ENCODE peak calls at places on chromosomes 12 and 14, in seven cellular contexts. F is transverse colon, W is left lung, T is pancreas, M is Panc1, R is GM23338, Q is hepatocyte. G is an unnamed sample.

GRCh38 chr14:30621354-30621953 is 665 bp upstream of the SCFD1 start:
- DNase-seq in W (no peak), M (no peak), T (no peak), R (peak; percentile 56), Q (peak; percentile 10), F (peak; percentile 34), G (no peak)

GRCh38 chr12:27462151-27462694 is 15.7 kb downstream of the SMCO2 start:
- DNase-seq in F (no peak), T (no peak), Q (no peak), R (no peak), W (no peak), M (no peak), G (no peak)

GRCh38 chr14:61545716-61546455 is 149.4 kb upstream of the HIF1A start:
- DNase-seq in R (no peak), Q (no peak), M (no peak), T (no peak), F (no peak), W (no peak), G (no peak)

GRCh38 chr14:94768521-94769412 is 1.1 kb downstream of the GSC start:
- DNase-seq in T (peak; percentile 65), R (peak; percentile 72), M (no peak), F (no peak), Q (no peak), W (no peak), G (no peak)

GRCh38 chr12:19031032-19031431 is 98.5 kb upstream of the PLEKHA5 start:
- DNase-seq in W (no peak), M (peak; percentile 4), F (no peak), Q (peak; percentile 22), T (no peak), R (no peak), G (no peak)

GRCh38 chr14:89443002-89443660 is 26.1 kb upstream of the FOXN3 start:
- DNase-seq in T (no peak), W (no peak), M (no peak), F (no peak), Q (no peak), R (no peak), G (no peak)

GRCh38 chr12:99711246-99711645 is 63.7 kb downstream of the GARIN6 start:
- DNase-seq in T (no peak), W (no peak), F (no peak), R (no peak), M (no peak), Q (no peak), G (no peak)

GRCh38 chr12:7217475-7218069 is 28.1 kb downstream of the PEX5 start:
- DNase-seq in M (no peak), R (no peak), Q (no peak), F (no peak), W (no peak), T (no peak), G (no peak)

GRCh38 chr14:55313480-55313879 is 42.3 kb downstream of the FBXO34 start:
- DNase-seq in T (no peak), M (no peak), F (no peak), R (no peak), W (no peak), Q (no peak), G (no peak)

GRCh38 chr12:46933947-46934346 is 108.2 kb upstream of the SLC38A4 start:
- DNase-seq in T (no peak), M (peak; percentile 56), R (peak; percentile 59), W (no peak), Q (peak; percentile 39), F (no peak), G (no peak)

GRCh38 chr14:23160924-23161522 is 22.4 kb downstream of the SLC7A8 start:
- DNase-seq in M (no peak), R (peak; percentile 82), T (no peak), F (peak; percentile 44), Q (peak; percentile 84), W (peak; percentile 83), G (no peak)

GRCh38 chr12:22409071-22409951 is 74.8 kb upstream of the ST8SIA1 start:
- DNase-seq in Q (peak; percentile 6), R (no peak), F (no peak), T (no peak), W (no peak), M (no peak), G (no peak)

GRCh38 chr12:7092229-7092985 is at the start of gene C1R:
- DNase-seq in W (peak; percentile 77), M (peak; percentile 24), F (peak; percentile 79), T (no peak), R (peak; percentile 84), Q (peak; percentile 84), G (peak; percentile 71)

GRCh38 chr12:62625238-62625637 is 158.6 kb downstream of the MON2 start:
- DNase-seq in T (no peak), F (no peak), R (no peak), Q (peak; percentile 50), W (no peak), M (no peak), G (no peak)

GRCh38 chr12:45290218-45290609 is 74.3 kb downstream of the ANO6 start:
- DNase-seq in W (no peak), T (no peak), F (no peak), R (no peak), M (no peak), Q (no peak), G (no peak)

GRCh38 chr14:60807971-60808370 is 73.4 kb downstream of the MNAT1 start:
- DNase-seq in F (no peak), R (no peak), M (no peak), Q (no peak), T (no peak), W (no peak), G (no peak)

GRCh38 chr12:112855375-112855774 is 51.4 kb upstream of the OAS1 start:
- DNase-seq in R (peak; percentile 80), T (no peak), W (no peak), M (no peak), F (no peak), Q (no peak), G (no peak)

GRCh38 chr12:104342635-104343249 is 39.2 kb downstream of the EID3 start:
- DNase-seq in W (no peak), T (no peak), M (no peak), Q (no peak), R (no peak), F (no peak), G (no peak)

GRCh38 chr14:101458536-101459391 is 102.5 kb upstream of the DIO3 start:
- DNase-seq in M (no peak), Q (peak; percentile 52), R (peak; percentile 65), W (peak; percentile 17), T (peak; percentile 70), F (no peak), G (no peak)

GRCh38 chr12:77213316-77213715 is 147.9 kb upstream of the E2F7 start:
- DNase-seq in T (no peak), Q (peak; percentile 25), F (peak; percentile 63), W (no peak), R (no peak), M (no peak), G (no peak)

GRCh38 chr12:85275359-85275758 is 4.7 kb upstream of the ALX1 start:
- DNase-seq in Q (peak; percentile 16), M (no peak), R (peak; percentile 18), F (no peak), T (no peak), W (no peak), G (no peak)

GRCh38 chr14:64960762-64961276 is 11.3 kb downstream of the RAB15 start:
- DNase-seq in W (no peak), M (no peak), R (peak; percentile 89), F (no peak), T (no peak), Q (no peak), G (no peak)

GRCh38 chr12:52207106-52207505 is 15.3 kb upstream of the KRT80 start:
- DNase-seq in T (peak; percentile 49), W (no peak), R (no peak), Q (no peak), M (no peak), F (no peak), G (no peak)

GRCh38 chr14:95993768-95994592 is 45.2 kb upstream of the C14orf132 start:
- DNase-seq in T (peak; percentile 19), Q (peak; percentile 78), W (no peak), R (peak; percentile 92), M (peak; percentile 12), F (no peak), G (no peak)

GRCh38 chr12:89040146-89040964 is 311.9 kb downstream of the DUSP6 start:
- DNase-seq in T (no peak), F (peak; percentile 61), M (no peak), Q (no peak), R (peak; percentile 27), W (peak; percentile 32), G (no peak)

GRCh38 chr12:124527861-124528561 is 39.4 kb downstream of the NCOR2 start:
- DNase-seq in Q (no peak), F (no peak), M (no peak), W (no peak), R (peak; percentile 56), T (peak; percentile 32), G (peak; percentile 42)
- TF ChIP-seq CTCF in Q (no peak), F (no peak), M (no peak), W (no peak), R (peak; percentile 38), T (no peak), G (no peak)

GRCh38 chr12:8993827-8994226 is 4.5 kb downstream of the KLRG1 start:
- DNase-seq in Q (no peak), W (no peak), T (no peak), M (no peak), R (no peak), F (no peak), G (no peak)
- H3K4me1 ChIP-seq in Q (no peaks in the 10 kb centered on the region), W (no peaks in the 10 kb centered on the region), T (no peaks in the 10 kb centered on the region), M (no peaks in the 10 kb centered on the region), R (no peaks in the 10 kb centered on the region), F (no peaks in the 10 kb centered on the region), G (peaks cover 29% of the 10 kb centered on the region)

DNA sequence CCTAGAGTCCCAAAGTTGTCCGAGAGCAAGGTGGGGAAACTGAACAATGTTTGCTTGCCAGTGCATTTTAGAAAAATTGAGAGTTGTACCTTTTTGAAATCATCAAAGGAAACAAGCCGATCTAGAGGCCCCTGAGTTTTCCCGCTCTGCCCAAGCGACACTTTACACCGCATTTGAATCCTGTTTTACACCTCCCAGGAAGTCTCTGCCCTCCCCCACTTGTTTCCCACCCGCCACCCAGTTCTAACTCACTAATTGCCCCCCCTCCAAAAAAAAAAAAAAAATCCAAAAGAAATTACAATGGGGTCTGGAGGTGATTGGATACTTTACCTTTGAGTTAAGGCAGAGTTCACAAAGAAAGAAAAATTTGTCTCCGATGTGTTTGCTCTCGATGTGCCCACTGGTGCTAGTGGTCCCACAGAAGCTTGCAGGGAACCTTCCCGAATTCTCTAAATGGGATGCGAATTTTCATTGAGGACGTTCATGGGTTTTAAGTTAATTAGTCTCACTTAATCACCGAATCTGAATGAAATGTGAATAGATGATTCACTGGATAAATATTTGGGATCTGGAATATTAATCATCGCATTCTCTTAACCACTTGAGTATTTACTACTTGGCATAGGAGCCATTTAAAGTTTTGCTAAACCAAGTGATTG is 2.4 kb downstream of the HMGA2 start:
- DNase-seq in M (peak; percentile 63), T (no peak), W (no peak), R (peak; percentile 26), F (no peak), Q (no peak), G (no peak)
- H3K27ac ChIP-seq in M (peak overlapping the region; percentile 91), T (no peak overlapping the region), W (no peak overlapping the region), R (peak overlapping the region; percentile 67), F (no peak overlapping the region), Q (peak overlapping the region; percentile 96), G (no peak overlapping the region)

DNA sequence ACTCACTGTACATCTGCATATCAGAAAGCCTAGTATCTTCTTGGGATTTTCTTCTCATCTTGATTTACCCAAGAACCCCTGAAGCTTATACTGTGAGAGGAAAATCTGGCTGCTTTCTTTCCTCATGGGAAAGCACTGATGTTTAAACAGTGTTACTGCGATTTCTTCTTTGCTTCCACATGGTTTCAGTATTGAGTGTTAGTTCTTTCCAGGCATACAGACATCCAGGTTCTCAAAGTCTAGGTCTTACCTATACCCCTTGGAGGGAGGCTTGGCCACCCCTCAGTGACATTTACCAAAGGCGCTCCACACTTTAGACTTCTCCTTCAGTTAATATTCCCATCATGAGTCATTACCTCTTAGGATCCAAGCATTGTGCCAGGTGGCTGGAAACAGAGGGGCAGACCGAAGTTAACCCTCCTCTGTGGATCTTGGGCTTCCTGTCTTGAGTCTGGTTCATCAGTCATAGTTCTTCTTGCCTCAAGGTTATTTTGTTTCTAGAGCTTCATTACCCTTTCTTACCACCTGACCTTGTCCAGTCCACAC is 79.1 kb downstream of the TMEM117 start:
- DNase-seq in R (peak; percentile 63), F (no peak), M (no peak), T (no peak), W (no peak), Q (peak; percentile 8), G (no peak)
- TF ChIP-seq CTCF in R (peak; percentile 71), F (no peak), M (peak; percentile 50), T (no peak), W (no peak), Q (peak; percentile 22), G (peak; percentile 48)